ENCODE peak calls at places on chromosomes 12 and 14, in six cellular contexts. R, K, E, G, F and X are unnamed samples.

GRCh38 chr12:76055393-76055792 is 23.8 kb upstream of the PHLDA1 start:
- DNase-seq in R (no peak), K (no peak), E (no peak), G (no peak), F (no peak), X (no peak)

GRCh38 chr12:22631863-22632463 is 7.0 kb downstream of the ETNK1 start:
- DNase-seq in R (no peak), K (no peak), E (peak), G (no peak), F (peak), X (no peak)

GRCh38 chr14:93543766-93544165 is 113.0 kb downstream of the UNC79 start:
- DNase-seq in R (no peak), K (no peak), E (peak), G (no peak), F (peak), X (no peak)

GRCh38 chr12:2277492-2278153 is 224.8 kb downstream of the CACNA1C start:
- DNase-seq in R (no peak), K (no peak), E (no peak), G (no peak), F (no peak), X (no peak)

GRCh38 chr12:65944637-65945036 is 120.4 kb downstream of the HMGA2 start:
- DNase-seq in R (no peak), K (no peak), E (no peak), G (no peak), F (no peak), X (no peak)

GRCh38 chr12:5830121-5830520 is 114.9 kb downstream of the ANO2 start:
- DNase-seq in R (no peak), K (no peak), E (no peak), G (no peak), F (no peak), X (no peak)

GRCh38 chr12:20798561-20798960 is 11.9 kb upstream of the SLCO1B3 start:
- DNase-seq in R (peak), K (no peak), E (no peak), G (no peak), F (no peak), X (no peak)

GRCh38 chr12:9784326-9784725 is 23.6 kb upstream of the CD69 start:
- DNase-seq in R (no peak), K (no peak), E (no peak), G (no peak), F (no peak), X (no peak)

GRCh38 chr12:93805736-93806141 is 128.6 kb downstream of the CRADD start:
- DNase-seq in R (no peak), K (no peak), E (no peak), G (no peak), F (peak), X (no peak)